ENCODE peak calls at places on chromosomes 13 and 19, in six cellular contexts. One of them, this sample, is unnamed.
A peak's percentile ranks its signal among the peaks of the same experiment; 100 is the strongest.

GRCh38 chr13:113408562-113408961 is 44.6 kb upstream of the GRTP1 start:
- DNase-seq in dorsolateral prefrontal cortex: peak; percentile 14
- DNase-seq in T-helper 17 cell: no peak
- DNase-seq in lower lobe of right lung: no peak
- DNase-seq in uterus: no peak
- DNase-seq in iris pigment epithelial cell: no peak
- DNase-seq in this sample: peak; percentile 27

GRCh38 chr19:3404324-3405260 is 38.2 kb downstream of the NFIC start:
- DNase-seq in dorsolateral prefrontal cortex: peak; percentile 84
- DNase-seq in T-helper 17 cell: no peak
- DNase-seq in lower lobe of right lung: peak; percentile 86
- DNase-seq in uterus: peak; percentile 93
- DNase-seq in iris pigment epithelial cell: peak; percentile 86
- DNase-seq in this sample: peak; percentile 94

GRCh38 chr19:33887891-33888290 is 91.2 kb downstream of the KCTD15 start:
- DNase-seq in dorsolateral prefrontal cortex: no peak
- DNase-seq in T-helper 17 cell: no peak
- DNase-seq in lower lobe of right lung: no peak
- DNase-seq in uterus: no peak
- DNase-seq in iris pigment epithelial cell: no peak
- DNase-seq in this sample: no peak

GRCh38 chr13:85170372-85170771 is 628.8 kb downstream of the SLITRK6 start:
- DNase-seq in dorsolateral prefrontal cortex: no peak
- DNase-seq in T-helper 17 cell: no peak
- DNase-seq in lower lobe of right lung: no peak
- DNase-seq in uterus: no peak
- DNase-seq in iris pigment epithelial cell: no peak
- DNase-seq in this sample: no peak

GRCh38 chr19:10760268-10760944 is 42.5 kb downstream of the DNM2 start:
- DNase-seq in dorsolateral prefrontal cortex: no peak
- DNase-seq in T-helper 17 cell: peak; percentile 46
- DNase-seq in lower lobe of right lung: no peak
- DNase-seq in uterus: no peak
- DNase-seq in iris pigment epithelial cell: no peak
- DNase-seq in this sample: no peak

GRCh38 chr13:57992416-57992815 is 360.9 kb downstream of the PCDH17 start:
- DNase-seq in dorsolateral prefrontal cortex: no peak
- DNase-seq in T-helper 17 cell: no peak
- DNase-seq in lower lobe of right lung: no peak
- DNase-seq in uterus: no peak
- DNase-seq in iris pigment epithelial cell: no peak
- DNase-seq in this sample: no peak

GRCh38 chr19:28961772-28962500 is 251.0 kb downstream of the UQCRFS1 start:
- DNase-seq in dorsolateral prefrontal cortex: no peak
- DNase-seq in T-helper 17 cell: no peak
- DNase-seq in lower lobe of right lung: no peak
- DNase-seq in uterus: no peak
- DNase-seq in iris pigment epithelial cell: peak; percentile 38
- DNase-seq in this sample: no peak

GRCh38 chr13:29379281-29379680 is 216.2 kb downstream of the SLC7A1 start:
- DNase-seq in dorsolateral prefrontal cortex: no peak
- DNase-seq in T-helper 17 cell: no peak
- DNase-seq in lower lobe of right lung: no peak
- DNase-seq in uterus: no peak
- DNase-seq in iris pigment epithelial cell: no peak
- DNase-seq in this sample: no peak

GRCh38 chr13:20713751-20714150 is 10.3 kb downstream of the IL17D start:
- DNase-seq in dorsolateral prefrontal cortex: peak; percentile 75
- DNase-seq in T-helper 17 cell: no peak
- DNase-seq in lower lobe of right lung: no peak
- DNase-seq in uterus: no peak
- DNase-seq in iris pigment epithelial cell: no peak
- DNase-seq in this sample: no peak

GRCh38 chr19:46431824-46432223 is 3.1 kb upstream of the PNMA8C start:
- DNase-seq in dorsolateral prefrontal cortex: no peak
- DNase-seq in T-helper 17 cell: no peak
- DNase-seq in lower lobe of right lung: peak; percentile 24
- DNase-seq in uterus: no peak
- DNase-seq in iris pigment epithelial cell: no peak
- DNase-seq in this sample: no peak

GRCh38 chr13:87089391-87089790 is 581.8 kb upstream of the SLITRK5 start:
- DNase-seq in dorsolateral prefrontal cortex: no peak
- DNase-seq in T-helper 17 cell: no peak
- DNase-seq in lower lobe of right lung: no peak
- DNase-seq in uterus: no peak
- DNase-seq in iris pigment epithelial cell: peak; percentile 92
- DNase-seq in this sample: no peak

GRCh38 chr19:2089727-2090053 is 6.4 kb downstream of the MOB3A start:
- DNase-seq in dorsolateral prefrontal cortex: no peak
- DNase-seq in T-helper 17 cell: no peak
- DNase-seq in lower lobe of right lung: no peak
- DNase-seq in uterus: no peak
- DNase-seq in iris pigment epithelial cell: no peak
- DNase-seq in this sample: no peak

GRCh38 chr19:45805719-45806118 is 9.4 kb downstream of the RSPH6A start:
- DNase-seq in dorsolateral prefrontal cortex: no peak
- DNase-seq in T-helper 17 cell: no peak
- DNase-seq in lower lobe of right lung: no peak
- DNase-seq in uterus: no peak
- DNase-seq in iris pigment epithelial cell: no peak
- DNase-seq in this sample: no peak

GRCh38 chr19:2726160-2726855 is 5.1 kb upstream of the DIRAS1 start:
- DNase-seq in dorsolateral prefrontal cortex: no peak
- DNase-seq in T-helper 17 cell: no peak
- DNase-seq in lower lobe of right lung: no peak
- DNase-seq in uterus: no peak
- DNase-seq in iris pigment epithelial cell: no peak
- DNase-seq in this sample: no peak

GRCh38 chr13:37905736-37906135 is 36.2 kb upstream of the TRPC4 start:
- DNase-seq in dorsolateral prefrontal cortex: no peak
- DNase-seq in T-helper 17 cell: no peak
- DNase-seq in lower lobe of right lung: no peak
- DNase-seq in uterus: no peak
- DNase-seq in iris pigment epithelial cell: no peak
- DNase-seq in this sample: no peak

GRCh38 chr13:103194871-103195270 is 128.7 kb upstream of the SLC10A2 start:
- DNase-seq in dorsolateral prefrontal cortex: no peak
- DNase-seq in T-helper 17 cell: no peak
- DNase-seq in lower lobe of right lung: no peak
- DNase-seq in uterus: no peak
- DNase-seq in iris pigment epithelial cell: no peak
- DNase-seq in this sample: no peak

GRCh38 chr19:6674868-6675305 is 4.9 kb upstream of the TNFSF14 start:
- DNase-seq in dorsolateral prefrontal cortex: no peak
- DNase-seq in T-helper 17 cell: peak; percentile 79
- DNase-seq in lower lobe of right lung: peak; percentile 73
- DNase-seq in uterus: peak; percentile 28
- DNase-seq in iris pigment epithelial cell: peak; percentile 76
- DNase-seq in this sample: peak; percentile 12

GRCh38 chr13:40598599-40598998 is 67.8 kb downstream of the FOXO1 start:
- DNase-seq in dorsolateral prefrontal cortex: no peak
- DNase-seq in T-helper 17 cell: no peak
- DNase-seq in lower lobe of right lung: no peak
- DNase-seq in uterus: peak; percentile 83
- DNase-seq in iris pigment epithelial cell: no peak
- DNase-seq in this sample: peak; percentile 66

GRCh38 chr13:42174344-42175162 is 97.4 kb upstream of the AKAP11 start:
- DNase-seq in dorsolateral prefrontal cortex: no peak
- DNase-seq in T-helper 17 cell: no peak
- DNase-seq in lower lobe of right lung: no peak
- DNase-seq in uterus: no peak
- DNase-seq in iris pigment epithelial cell: peak; percentile 85
- DNase-seq in this sample: no peak

GRCh38 chr19:51311388-51312257 is at the start of gene IGLON5:
- DNase-seq in dorsolateral prefrontal cortex: no peak
- DNase-seq in T-helper 17 cell: no peak
- DNase-seq in lower lobe of right lung: no peak
- DNase-seq in uterus: no peak
- DNase-seq in iris pigment epithelial cell: no peak
- DNase-seq in this sample: no peak

This sample was measured in gastrocnemius medialis.